ENCODE peak calls at places on chromosome 3, in seven cellular contexts. T, Q, S, R, L, O and U are unnamed samples.

GRCh38 chr3:121152573-121152972 is 244.6 kb downstream of the STXBP5L start:
- DNase-seq in L (no peak), R (no peak), S (no peak), Q (no peak), T (peak), O (no peak), U (peak)

GRCh38 chr3:8882171-8882593 is 81.1 kb downstream of the RAD18 start:
- DNase-seq in Q (no peak), S (peak), L (no peak), T (no peak), R (no peak), O (no peak), U (peak)

GRCh38 chr3:31997500-31997899 is 15.9 kb downstream of the ZNF860 start:
- DNase-seq in T (no peak), S (no peak), Q (no peak), O (no peak), R (no peak), L (no peak), U (no peak)

GRCh38 chr3:133767607-133768006 is 21.4 kb downstream of the TF start:
- DNase-seq in L (no peak), O (no peak), S (no peak), Q (no peak), T (no peak), R (no peak), U (no peak)

GRCh38 chr3:10370429-10370828 is 49.5 kb upstream of the SEC13 start:
- DNase-seq in L (peak), Q (no peak), S (no peak), T (peak), R (no peak), O (no peak), U (no peak)

GRCh38 chr3:53236112-53236841 is 19.5 kb downstream of the TKT start:
- DNase-seq in O (no peak), L (peak), T (peak), R (peak), S (no peak), Q (peak), U (no peak)

GRCh38 chr3:40494698-40495097 is 11.1 kb upstream of the ZNF620 start:
- DNase-seq in T (no peak), O (no peak), S (no peak), L (no peak), Q (no peak), R (no peak), U (no peak)

GRCh38 chr3:156474560-156475389 is 80.1 kb downstream of the SSR3 start:
- DNase-seq in L (no peak), R (no peak), O (no peak), Q (no peak), S (no peak), T (peak), U (peak)

GRCh38 chr3:101902041-101902440 is 52.7 kb downstream of the NFKBIZ start:
- DNase-seq in S (no peak), O (no peak), R (no peak), Q (no peak), L (peak), T (peak), U (no peak)

GRCh38 chr3:182713743-182714517 is 79.4 kb upstream of the ATP11B start:
- DNase-seq in T (peak), O (peak), Q (no peak), L (peak), R (peak), S (no peak), U (peak)

GRCh38 chr3:119346076-119346496 is 51.9 kb downstream of the ARHGAP31 start:
- DNase-seq in T (no peak), R (no peak), L (no peak), Q (no peak), S (no peak), O (no peak), U (no peak)

GRCh38 chr3:71247221-71247947 is 336.1 kb downstream of the FOXP1 start:
- DNase-seq in T (peak), O (peak), S (no peak), R (no peak), Q (peak), L (no peak), U (peak)

GRCh38 chr3:109098245-109098644 is 19.7 kb downstream of the MORC1 start:
- DNase-seq in S (no peak), R (no peak), Q (no peak), T (peak), O (peak), L (no peak), U (peak)

GRCh38 chr3:29977360-29977759 is 629.0 kb upstream of the TGFBR2 start:
- DNase-seq in T (no peak), S (no peak), R (no peak), L (no peak), O (no peak), Q (no peak), U (no peak)

GRCh38 chr3:45807133-45807532 is 10.8 kb upstream of the SLC6A20 start:
- DNase-seq in T (no peak), O (no peak), Q (peak), L (no peak), S (no peak), R (no peak), U (no peak)

GRCh38 chr3:131477813-131478212 is 25.0 kb downstream of the MRPL3 start:
- DNase-seq in Q (no peak), T (no peak), R (no peak), O (no peak), S (no peak), L (no peak), U (no peak)

GRCh38 chr3:188299068-188299467 is 145.1 kb downstream of the LPP start:
- DNase-seq in S (no peak), O (no peak), Q (no peak), T (no peak), L (no peak), R (no peak), U (no peak)

GRCh38 chr3:132001036-132001435 is 33.8 kb downstream of the CPNE4 start:
- DNase-seq in S (no peak), T (no peak), Q (no peak), R (no peak), L (no peak), O (no peak), U (no peak)

GRCh38 chr3:46585799-46586693 is 19.9 kb upstream of the LRRC2 start:
- DNase-seq in R (no peak), O (peak), S (no peak), L (no peak), Q (no peak), T (no peak), U (no peak)

GRCh38 chr3:146104068-146104467 is 56.9 kb downstream of the PLOD2 start:
- DNase-seq in Q (no peak), R (no peak), L (no peak), O (no peak), T (no peak), S (no peak), U (peak)

GRCh38 chr3:113498221-113499005 is 16.5 kb downstream of the SPICE1 start:
- DNase-seq in L (peak), O (no peak), R (no peak), S (no peak), T (peak), Q (no peak), U (no peak)

GRCh38 chr3:49786357-49787181 is at the start of gene IP6K1:
- DNase-seq in S (peak), Q (peak), R (peak), O (peak), T (peak), L (peak), U (peak)

GRCh38 chr3:159765025-159765859 is 223.4 kb upstream of the IL12A start:
- DNase-seq in O (peak), L (peak), Q (peak), S (no peak), T (peak), R (peak), U (peak)

GRCh38 chr3:82157952-82158351 is 396.5 kb upstream of the GBE1 start:
- DNase-seq in S (no peak), Q (no peak), L (peak), O (no peak), R (no peak), T (peak), U (no peak)

GRCh38 chr3:64489361-64490044 is 198.3 kb downstream of the ADAMTS9 start:
- DNase-seq in S (no peak), R (no peak), O (peak), Q (peak), T (peak), L (no peak), U (peak)

GRCh38 chr3:149342413-149343340 is 9.2 kb upstream of the TM4SF18 start:
- DNase-seq in T (peak), L (no peak), S (no peak), O (no peak), R (no peak), Q (no peak), U (no peak)

GRCh38 chr3:183385698-183386590 is 42.5 kb downstream of the MCF2L2 start:
- DNase-seq in Q (no peak), S (peak), L (peak), O (peak), R (peak), T (peak), U (peak)

GRCh38 chr3:129352650-129353588 is 74.2 kb downstream of the HMCES start:
- DNase-seq in S (no peak), T (peak), Q (no peak), L (no peak), R (no peak), O (no peak), U (no peak)

GRCh38 chr3:137958635-137959034 is 51.3 kb upstream of the CLDN18 start:
- DNase-seq in Q (no peak), O (no peak), L (no peak), R (no peak), T (no peak), S (no peak), U (peak)

GRCh38 chr3:71565976-71566375 is 17.6 kb downstream of the FOXP1 start:
- DNase-seq in Q (no peak), O (no peak), L (no peak), R (no peak), S (no peak), T (no peak), U (no peak)

GRCh38 chr3:183826448-183826847 is 1.1 kb upstream of the MAP6D1 start:
- DNase-seq in L (no peak), S (no peak), O (no peak), Q (peak), T (peak), R (no peak), U (no peak)

GRCh38 chr3:71423151-71423906 is 160.2 kb downstream of the FOXP1 start:
- DNase-seq in Q (peak), T (peak), R (no peak), L (no peak), O (no peak), S (no peak), U (no peak)

GRCh38 chr3:105014631-105015030 is 352.1 kb upstream of the ALCAM start:
- DNase-seq in T (peak), S (no peak), L (no peak), Q (no peak), R (no peak), O (no peak), U (no peak)

GRCh38 chr3:158991146-158991705 is 189.4 kb downstream of the MFSD1 start:
- DNase-seq in S (no peak), T (peak), Q (no peak), R (no peak), O (no peak), L (no peak), U (peak)